ENCODE peak calls at places on chromosomes 4 and X, in six cellular contexts. H is bronchial epithelial cell; F is activated T-helper 1 cell treated with anti-CD3 and anti-CD28 coated beads, Interleukin-2, amount 50 U/mL, for 16 hours; Y is iris pigment epithelial cell; O is breast epithelium; X is GM03348. U is an unnamed sample.

GRCh38 chrX:149074429-149074828 is 430.7 kb downstream of the IDS start:
- DNase-seq in H (peak), F (no peak), Y (no peak), O (no peak), X (peak), U (no peak)

GRCh38 chrX:129781134-129782014 is 1.6 kb downstream of the SASH3 start:
- DNase-seq in H (no peak), F (peak), Y (no peak), O (no peak), X (no peak), U (no peak)

GRCh38 chrX:20455001-20455400 is 188.3 kb upstream of the RPS6KA3 start:
- DNase-seq in H (no peak), F (no peak), Y (no peak), O (no peak), X (no peak), U (no peak)

GRCh38 chr4:8346838-8347605 is 77.5 kb downstream of the HTRA3 start:
- DNase-seq in H (no peak), F (no peak), Y (no peak), O (no peak), X (no peak), U (no peak)

GRCh38 chr4:32135642-32136041 is 1415.5 kb downstream of the PCDH7 start:
- DNase-seq in H (peak), F (no peak), Y (peak), O (no peak), X (no peak), U (no peak)

GRCh38 chrX:35040871-35041270 is 98.3 kb downstream of the FAM47B start:
- DNase-seq in H (no peak), F (no peak), Y (peak), O (no peak), X (no peak), U (no peak)

GRCh38 chrX:135432453-135432852 is 10.7 kb downstream of the SMIM10L2A start:
- DNase-seq in H (no peak), F (no peak), Y (no peak), O (no peak), X (no peak), U (no peak)

GRCh38 chr4:20809796-20810195 is 109.5 kb downstream of the PACRGL start:
- DNase-seq in H (peak), F (no peak), Y (peak), O (no peak), X (no peak), U (no peak)

GRCh38 chr4:109436504-109436903 is 2.9 kb downstream of the SEC24B start:
- DNase-seq in H (no peak), F (no peak), Y (no peak), O (no peak), X (no peak), U (no peak)

GRCh38 chrX:28177202-28177601 is 196.0 kb upstream of the DCAF8L1 start:
- DNase-seq in H (peak), F (no peak), Y (no peak), O (no peak), X (no peak), U (peak)

GRCh38 chr4:98928131-98928504 is 815 bp downstream of the EIF4E start:
- DNase-seq in H (peak), F (peak), Y (peak), O (peak), X (peak), U (peak)

GRCh38 chrX:112211459-112211858 is 128.9 kb upstream of the TRPC5 start:
- DNase-seq in H (peak), F (no peak), Y (no peak), O (no peak), X (peak), U (no peak)

GRCh38 chrX:111164728-111165127 is 68.7 kb downstream of the PAK3 start:
- DNase-seq in H (peak), F (no peak), Y (peak), O (no peak), X (peak), U (no peak)

GRCh38 chrX:119489212-119490074 is 21.2 kb downstream of the SLC25A5 start:
- DNase-seq in H (no peak), F (no peak), Y (no peak), O (no peak), X (no peak), U (no peak)

GRCh38 chrX:140815868-140816267 is 106.3 kb downstream of the LINC00632 start:
- DNase-seq in H (peak), F (no peak), Y (peak), O (no peak), X (peak), U (peak)

GRCh38 chr4:53788011-53788410 is 196.7 kb upstream of the LNX1 start:
- DNase-seq in H (no peak), F (no peak), Y (no peak), O (no peak), X (no peak), U (no peak)

GRCh38 chr4:126191536-126191935 is 876.8 kb downstream of the FAT4 start:
- DNase-seq in H (peak), F (no peak), Y (no peak), O (no peak), X (no peak), U (no peak)

GRCh38 chrX:8851487-8851886 is 50.3 kb upstream of the FAM9A start:
- DNase-seq in H (peak), F (no peak), Y (no peak), O (no peak), X (no peak), U (no peak)

GRCh38 chr4:3862640-3863420 is 96.6 kb downstream of the ADRA2C start:
- DNase-seq in H (no peak), F (no peak), Y (no peak), O (no peak), X (no peak), U (no peak)

GRCh38 chr4:41172772-41173171 is 41.6 kb downstream of the APBB2 start:
- DNase-seq in H (no peak), F (no peak), Y (no peak), O (no peak), X (no peak), U (no peak)

GRCh38 chrX:66013195-66013816 is 26.6 kb downstream of the VSIG4 start:
- DNase-seq in H (no peak), F (no peak), Y (no peak), O (no peak), X (no peak), U (no peak)

GRCh38 chrX:10199212-10199611 is 42.4 kb downstream of the CLCN4 start:
- DNase-seq in H (peak), F (no peak), Y (peak), O (no peak), X (peak), U (no peak)

GRCh38 chr4:110480031-110480549 is 4.1 kb downstream of the ENPEP start:
- DNase-seq in H (peak), F (no peak), Y (peak), O (no peak), X (peak), U (no peak)

GRCh38 chr4:137735561-137736104 is 203.3 kb upstream of the PCDH18 start:
- DNase-seq in H (peak), F (no peak), Y (no peak), O (no peak), X (no peak), U (no peak)

GRCh38 chr4:119300072-119300387 is 21.9 kb downstream of the FABP2 start:
- DNase-seq in H (peak), F (no peak), Y (peak), O (peak), X (peak), U (no peak)

GRCh38 chr4:111449657-111450056 is 695.6 kb upstream of the FAM241A start:
- DNase-seq in H (peak), F (no peak), Y (no peak), O (no peak), X (no peak), U (no peak)

GRCh38 chr4:103498161-103499070 is 221.4 kb downstream of the TACR3 start:
- DNase-seq in H (peak), F (no peak), Y (peak), O (no peak), X (peak), U (no peak)

U was measured in T47D.